ENCODE peak calls at places on chromosomes 13 and 19, in eight cellular contexts. One of them, this sample, is unnamed.

GRCh38 chr13:95067303-95067702 is 233.9 kb downstream of the ABCC4 start:
- DNase-seq in neuronal stem cell: no peak
- DNase-seq in kidney: no peak
- DNase-seq in esophagus squamous epithelium: no peak
- DNase-seq in A549: no peak
- DNase-seq in PC-9: no peak
- DNase-seq in tibial nerve: no peak
- DNase-seq in AG09309: no peak
- DNase-seq in this sample: no peak

GRCh38 chr19:18265611-18265981 is 8.7 kb downstream of the IQCN start:
- DNase-seq in neuronal stem cell: no peak
- DNase-seq in kidney: no peak
- DNase-seq in esophagus squamous epithelium: no peak
- DNase-seq in A549: no peak
- DNase-seq in PC-9: no peak
- DNase-seq in tibial nerve: no peak
- DNase-seq in AG09309: no peak
- DNase-seq in this sample: no peak

GRCh38 chr13:58254961-58255360 is 623.4 kb downstream of the PCDH17 start:
- DNase-seq in neuronal stem cell: peak; percentile 57
- DNase-seq in kidney: no peak
- DNase-seq in esophagus squamous epithelium: no peak
- DNase-seq in A549: no peak
- DNase-seq in PC-9: no peak
- DNase-seq in tibial nerve: no peak
- DNase-seq in AG09309: no peak
- DNase-seq in this sample: no peak

GRCh38 chr19:1027020-1027952 is 878 bp downstream of the CNN2 start:
- DNase-seq in neuronal stem cell: peak; percentile 57
- DNase-seq in kidney: no peak
- DNase-seq in esophagus squamous epithelium: no peak
- DNase-seq in A549: no peak
- DNase-seq in PC-9: peak; percentile 34
- DNase-seq in tibial nerve: no peak
- DNase-seq in AG09309: no peak
- DNase-seq in this sample: no peak

GRCh38 chr19:11242864-11243797 is 3.7 kb downstream of the ANGPTL8 start:
- DNase-seq in neuronal stem cell: peak; percentile 83
- DNase-seq in kidney: peak; percentile 97
- DNase-seq in esophagus squamous epithelium: peak; percentile 16
- DNase-seq in A549: peak; percentile 80
- DNase-seq in PC-9: peak; percentile 89
- DNase-seq in tibial nerve: peak; percentile 97
- DNase-seq in AG09309: no peak
- DNase-seq in this sample: peak; percentile 79

GRCh38 chr13:32940601-32941000 is 75.6 kb upstream of the KL start:
- DNase-seq in neuronal stem cell: no peak
- DNase-seq in kidney: peak; percentile 87
- DNase-seq in esophagus squamous epithelium: no peak
- DNase-seq in A549: no peak
- DNase-seq in PC-9: no peak
- DNase-seq in tibial nerve: peak; percentile 6
- DNase-seq in AG09309: no peak
- DNase-seq in this sample: no peak

GRCh38 chr13:42894765-42895181 is 97.3 kb downstream of the EPSTI1 start:
- DNase-seq in neuronal stem cell: no peak
- DNase-seq in kidney: no peak
- DNase-seq in esophagus squamous epithelium: no peak
- DNase-seq in A549: no peak
- DNase-seq in PC-9: peak; percentile 49
- DNase-seq in tibial nerve: no peak
- DNase-seq in AG09309: no peak
- DNase-seq in this sample: no peak

GRCh38 chr19:40813182-40813581 is 14.2 kb downstream of the EGLN2 start:
- DNase-seq in neuronal stem cell: no peak
- DNase-seq in kidney: peak; percentile 81
- DNase-seq in esophagus squamous epithelium: no peak
- DNase-seq in A549: no peak
- DNase-seq in PC-9: peak; percentile 48
- DNase-seq in tibial nerve: no peak
- DNase-seq in AG09309: no peak
- DNase-seq in this sample: no peak

GRCh38 chr13:29456419-29456818 is 139.1 kb downstream of the SLC7A1 start:
- DNase-seq in neuronal stem cell: no peak
- DNase-seq in kidney: no peak
- DNase-seq in esophagus squamous epithelium: no peak
- DNase-seq in A549: no peak
- DNase-seq in PC-9: no peak
- DNase-seq in tibial nerve: no peak
- DNase-seq in AG09309: no peak
- DNase-seq in this sample: no peak

GRCh38 chr13:102495663-102496062 is 93.8 kb upstream of the FGF14 start:
- DNase-seq in neuronal stem cell: no peak
- DNase-seq in kidney: no peak
- DNase-seq in esophagus squamous epithelium: no peak
- DNase-seq in A549: no peak
- DNase-seq in PC-9: no peak
- DNase-seq in tibial nerve: no peak
- DNase-seq in AG09309: no peak
- DNase-seq in this sample: no peak

GRCh38 chr13:111005364-111005763 is 90.5 kb upstream of the ANKRD10 start:
- DNase-seq in neuronal stem cell: no peak
- DNase-seq in kidney: no peak
- DNase-seq in esophagus squamous epithelium: no peak
- DNase-seq in A549: peak; percentile 31
- DNase-seq in PC-9: peak; percentile 21
- DNase-seq in tibial nerve: no peak
- DNase-seq in AG09309: peak; percentile 24
- DNase-seq in this sample: no peak

GRCh38 chr19:20664917-20665781 is 3.8 kb upstream of the ZNF626 start:
- DNase-seq in neuronal stem cell: peak; percentile 24
- DNase-seq in kidney: peak; percentile 74
- DNase-seq in esophagus squamous epithelium: no peak
- DNase-seq in A549: no peak
- DNase-seq in PC-9: no peak
- DNase-seq in tibial nerve: no peak
- DNase-seq in AG09309: no peak
- DNase-seq in this sample: no peak

GRCh38 chr19:10502524-10503001 is 593 bp downstream of the KEAP1 start:
- DNase-seq in neuronal stem cell: peak; percentile 85
- DNase-seq in kidney: peak; percentile 98
- DNase-seq in esophagus squamous epithelium: peak; percentile 57
- DNase-seq in A549: peak; percentile 87
- DNase-seq in PC-9: peak; percentile 95
- DNase-seq in tibial nerve: peak; percentile 88
- DNase-seq in AG09309: peak; percentile 41
- DNase-seq in this sample: peak; percentile 99

GRCh38 chr13:29140277-29140676 is 320.1 kb downstream of the MTUS2 start:
- DNase-seq in neuronal stem cell: no peak
- DNase-seq in kidney: no peak
- DNase-seq in esophagus squamous epithelium: no peak
- DNase-seq in A549: no peak
- DNase-seq in PC-9: no peak
- DNase-seq in tibial nerve: no peak
- DNase-seq in AG09309: no peak
- DNase-seq in this sample: no peak

GRCh38 chr13:39893808-39894207 is 238.3 kb downstream of the COG6 start:
- DNase-seq in neuronal stem cell: no peak
- DNase-seq in kidney: no peak
- DNase-seq in esophagus squamous epithelium: no peak
- DNase-seq in A549: no peak
- DNase-seq in PC-9: no peak
- DNase-seq in tibial nerve: no peak
- DNase-seq in AG09309: no peak
- DNase-seq in this sample: no peak

GRCh38 chr13:46578590-46578975 is 25.6 kb downstream of the LRCH1 start:
- DNase-seq in neuronal stem cell: no peak
- DNase-seq in kidney: no peak
- DNase-seq in esophagus squamous epithelium: no peak
- DNase-seq in A549: no peak
- DNase-seq in PC-9: no peak
- DNase-seq in tibial nerve: no peak
- DNase-seq in AG09309: no peak
- DNase-seq in this sample: no peak

GRCh38 chr19:39499082-39499642 is 415 bp downstream of the DLL3 start:
- DNase-seq in neuronal stem cell: no peak
- DNase-seq in kidney: no peak
- DNase-seq in esophagus squamous epithelium: no peak
- DNase-seq in A549: no peak
- DNase-seq in PC-9: no peak
- DNase-seq in tibial nerve: no peak
- DNase-seq in AG09309: no peak
- DNase-seq in this sample: no peak

DNA sequence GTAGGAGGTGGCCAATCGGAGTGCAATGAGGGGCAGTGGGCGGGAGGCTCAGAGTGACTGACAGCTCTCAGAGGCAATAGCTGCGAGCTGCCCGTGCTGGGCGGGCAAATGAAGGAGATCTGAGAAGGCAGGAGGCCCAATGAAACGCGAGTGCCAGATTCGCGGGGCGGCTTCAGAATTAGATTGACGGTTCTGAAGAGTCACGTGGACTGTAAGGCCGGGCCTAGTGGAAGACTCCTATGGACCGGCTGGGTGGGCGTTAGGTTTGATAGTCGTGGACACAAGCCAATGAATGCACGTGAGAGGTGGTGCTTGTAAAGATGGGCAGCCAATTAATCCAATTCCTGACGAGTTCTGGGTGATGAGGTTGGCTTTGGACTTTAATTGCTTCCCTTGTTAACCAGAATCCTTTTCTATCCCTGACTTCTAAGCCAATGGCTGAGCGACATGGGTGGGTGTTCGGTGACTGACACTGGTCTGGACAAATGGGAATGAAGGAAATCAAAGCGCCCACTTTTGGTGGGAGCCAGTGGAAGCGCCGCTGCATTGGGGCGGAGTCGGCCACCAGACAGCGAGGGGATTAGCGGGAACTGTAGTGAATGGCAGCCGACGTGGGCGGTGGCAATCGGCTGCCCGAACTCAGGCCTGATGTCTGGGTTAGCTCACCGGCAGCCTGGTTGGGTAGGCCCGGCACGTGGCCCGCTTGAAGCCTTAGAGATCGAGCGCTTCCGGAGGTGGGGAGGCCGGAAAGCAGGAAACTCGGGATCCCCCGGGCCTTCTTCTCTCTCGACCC is 524 bp upstream of the KHSRP start:
- DNase-seq in neuronal stem cell: peak; percentile 100
- DNase-seq in kidney: peak; percentile 100
- DNase-seq in esophagus squamous epithelium: peak; percentile 99
- DNase-seq in A549: peak; percentile 100
- DNase-seq in PC-9: peak; percentile 97
- DNase-seq in tibial nerve: peak; percentile 100
- DNase-seq in AG09309: peak; percentile 100
- DNase-seq in this sample: peak; percentile 100
- H3K4me3 ChIP-seq in neuronal stem cell: no peak overlapping the region
- H3K4me3 ChIP-seq in kidney: peak overlapping the region; percentile 9
- H3K4me3 ChIP-seq in esophagus squamous epithelium: peak overlapping the region; percentile 87
- H3K4me3 ChIP-seq in A549: peak overlapping the region; percentile 15
- H3K4me3 ChIP-seq in PC-9: no peak overlapping the region
- H3K4me3 ChIP-seq in tibial nerve: peak overlapping the region; percentile 20
- H3K4me3 ChIP-seq in AG09309: no peak overlapping the region
- H3K4me3 ChIP-seq in this sample: no peak overlapping the region

DNA sequence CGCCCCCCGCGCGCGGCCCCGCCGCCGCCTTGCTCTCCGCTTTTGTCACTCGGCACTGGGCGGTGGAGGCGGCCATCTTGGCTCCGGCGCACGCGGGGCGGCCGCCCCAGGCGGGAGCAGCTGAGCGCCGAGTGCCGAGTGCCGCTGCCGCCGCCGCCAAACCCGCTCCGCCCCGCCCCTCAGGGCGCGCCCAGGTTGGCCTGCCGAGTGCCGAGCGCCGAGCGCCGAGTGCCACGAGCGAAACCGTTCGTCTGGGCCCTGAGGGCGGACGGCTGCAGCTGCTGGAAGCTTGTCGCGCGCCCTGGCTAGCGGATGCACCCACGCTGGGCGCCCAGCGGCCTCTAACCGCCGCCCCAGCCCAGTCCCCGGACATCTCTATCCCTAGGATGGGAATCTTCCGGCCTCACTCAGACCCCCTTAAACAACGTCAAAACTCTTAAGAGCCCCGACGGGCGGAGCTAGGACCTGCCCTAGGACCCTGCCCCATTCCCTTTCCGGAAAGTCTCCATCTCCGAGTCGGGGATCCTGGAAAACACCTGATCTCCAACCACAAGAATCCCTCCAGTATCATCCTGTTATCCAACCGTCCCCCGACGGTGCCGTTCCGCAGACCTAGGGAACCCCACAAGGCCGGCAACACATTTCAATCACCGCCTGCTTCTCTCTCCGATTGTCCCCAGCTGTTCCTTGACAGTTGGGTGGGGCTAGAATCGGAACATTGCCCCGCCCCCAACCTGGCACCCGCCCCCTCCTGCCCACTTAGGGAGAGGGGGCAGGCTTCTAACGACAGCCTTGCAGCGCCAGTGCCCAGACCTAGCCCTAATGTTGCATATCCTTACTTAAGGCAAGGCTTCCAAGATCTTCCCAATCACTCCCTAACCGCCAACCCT is 14.1 kb upstream of the AKAP8L start:
- DNase-seq in neuronal stem cell: peak; percentile 87
- DNase-seq in kidney: peak; percentile 98
- DNase-seq in esophagus squamous epithelium: peak; percentile 43
- DNase-seq in A549: peak; percentile 84
- DNase-seq in PC-9: peak; percentile 91
- DNase-seq in tibial nerve: peak; percentile 76
- DNase-seq in AG09309: peak; percentile 52
- DNase-seq in this sample: peak; percentile 96
- H3K4me3 ChIP-seq in neuronal stem cell: peak overlapping the region; percentile 84
- H3K4me3 ChIP-seq in kidney: peak overlapping the region; percentile 83
- H3K4me3 ChIP-seq in esophagus squamous epithelium: peak overlapping the region; percentile 95
- H3K4me3 ChIP-seq in A549: peak overlapping the region; percentile 71
- H3K4me3 ChIP-seq in PC-9: peak overlapping the region; percentile 95
- H3K4me3 ChIP-seq in tibial nerve: peak overlapping the region; percentile 88
- H3K4me3 ChIP-seq in AG09309: peak overlapping the region; percentile 48
- H3K4me3 ChIP-seq in this sample: peak overlapping the region; percentile 69

DNA sequence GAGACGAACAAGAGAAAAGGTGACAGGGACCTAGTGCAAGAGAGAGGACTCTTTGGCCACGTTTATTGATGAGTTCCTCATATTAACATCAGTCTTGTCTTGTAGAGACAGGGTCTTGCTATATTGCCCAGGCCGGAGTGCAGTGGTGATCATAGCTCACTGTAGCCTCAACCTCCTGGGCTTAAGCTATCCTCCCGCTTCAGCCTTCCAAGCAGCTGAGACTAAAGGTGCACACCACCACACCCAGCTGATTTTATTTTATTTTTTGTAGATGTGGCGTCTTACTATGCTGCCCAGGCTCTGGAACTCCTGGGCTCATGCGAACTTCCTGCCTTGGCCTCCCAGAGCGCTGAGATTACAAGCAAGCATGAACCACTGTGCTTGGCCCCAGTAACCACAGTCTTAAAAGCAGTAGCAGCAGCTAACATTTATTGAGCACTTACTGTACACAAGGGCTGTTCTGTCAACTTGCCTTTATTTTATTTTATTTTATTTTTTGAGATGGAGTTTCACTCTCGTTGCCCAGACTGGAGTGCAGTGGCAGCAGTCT is 1.1 kb upstream of the SH2D3A start:
- DNase-seq in neuronal stem cell: no peak
- DNase-seq in kidney: no peak
- DNase-seq in esophagus squamous epithelium: no peak
- DNase-seq in A549: no peak
- DNase-seq in PC-9: no peak
- DNase-seq in tibial nerve: no peak
- DNase-seq in AG09309: no peak
- DNase-seq in this sample: no peak
- H3K4me3 ChIP-seq in neuronal stem cell: no peak overlapping the region
- H3K4me3 ChIP-seq in kidney: no peak overlapping the region
- H3K4me3 ChIP-seq in esophagus squamous epithelium: peak overlapping the region; percentile 54
- H3K4me3 ChIP-seq in A549: peak overlapping the region; percentile 60
- H3K4me3 ChIP-seq in PC-9: peak overlapping the region; percentile 74
- H3K4me3 ChIP-seq in tibial nerve: peak overlapping the region; percentile 43
- H3K4me3 ChIP-seq in AG09309: no peak overlapping the region
- H3K4me3 ChIP-seq in this sample: no peak overlapping the region

GRCh38 chr13:114263590-114263989 is 17.8 kb upstream of the UPF3A start:
- DNase-seq in neuronal stem cell: no peak
- DNase-seq in kidney: no peak
- DNase-seq in esophagus squamous epithelium: no peak
- DNase-seq in A549: no peak
- DNase-seq in PC-9: no peak
- DNase-seq in tibial nerve: no peak
- DNase-seq in AG09309: no peak
- DNase-seq in this sample: no peak
- H3K4me3 ChIP-seq in neuronal stem cell: no peak overlapping the region
- H3K4me3 ChIP-seq in kidney: no peak overlapping the region
- H3K4me3 ChIP-seq in esophagus squamous epithelium: no peak overlapping the region
- H3K4me3 ChIP-seq in A549: no peak overlapping the region
- H3K4me3 ChIP-seq in PC-9: no peak overlapping the region
- H3K4me3 ChIP-seq in tibial nerve: no peak overlapping the region
- H3K4me3 ChIP-seq in AG09309: no peak overlapping the region
- H3K4me3 ChIP-seq in this sample: no peak overlapping the region